ENCODE peak calls at places on chromosomes 13 and 19, in four cellular contexts. One of them, this sample, is unnamed.

GRCh38 chr13:30576528-30576927 is 41.2 kb upstream of the USPL1 start:
- DNase-seq in WTC11: no peak
- DNase-seq in Peyer's patch: no peak
- DNase-seq in MCF 10A: peak
- DNase-seq in this sample: no peak

GRCh38 chr19:9306443-9306842 is 3.2 kb downstream of the ZNF699 start:
- DNase-seq in Peyer's patch: no peak
- DNase-seq in WTC11: no peak
- DNase-seq in MCF 10A: peak
- DNase-seq in this sample: no peak

GRCh38 chr13:113918981-113919646 is 54.8 kb downstream of the C13orf46 start:
- DNase-seq in MCF 10A: no peak
- DNase-seq in Peyer's patch: no peak
- DNase-seq in WTC11: peak
- DNase-seq in this sample: no peak

GRCh38 chr13:51305558-51305957 is 33.9 kb upstream of the SERPINE3 start:
- DNase-seq in Peyer's patch: no peak
- DNase-seq in MCF 10A: peak
- DNase-seq in WTC11: no peak
- DNase-seq in this sample: no peak

GRCh38 chr13:24864579-24864978 is 100.6 kb downstream of the RNF17 start:
- DNase-seq in MCF 10A: no peak
- DNase-seq in WTC11: no peak
- DNase-seq in Peyer's patch: no peak
- DNase-seq in this sample: no peak

GRCh38 chr13:63408227-63409202 is 1992.9 kb upstream of the PCDH20 start:
- DNase-seq in WTC11: no peak
- DNase-seq in MCF 10A: no peak
- DNase-seq in Peyer's patch: no peak
- DNase-seq in this sample: no peak

GRCh38 chr19:46495789-46496099 is at the start of gene PNMA8B:
- DNase-seq in WTC11: peak
- DNase-seq in MCF 10A: no peak
- DNase-seq in Peyer's patch: peak
- DNase-seq in this sample: no peak

GRCh38 chr19:29785955-29786589 is 25.7 kb upstream of the CCNE1 start:
- DNase-seq in Peyer's patch: no peak
- DNase-seq in MCF 10A: no peak
- DNase-seq in WTC11: peak
- DNase-seq in this sample: no peak

GRCh38 chr13:59261928-59262488 is 901.7 kb downstream of the DIAPH3 start:
- DNase-seq in WTC11: no peak
- DNase-seq in MCF 10A: peak
- DNase-seq in Peyer's patch: no peak
- DNase-seq in this sample: no peak

GRCh38 chr13:40109324-40109958 is 454.0 kb downstream of the COG6 start:
- DNase-seq in Peyer's patch: no peak
- DNase-seq in WTC11: no peak
- DNase-seq in MCF 10A: peak
- DNase-seq in this sample: no peak

GRCh38 chr19:3029070-3029923 is at the start of gene TLE2:
- DNase-seq in Peyer's patch: no peak
- DNase-seq in WTC11: no peak
- DNase-seq in MCF 10A: no peak
- DNase-seq in this sample: no peak

GRCh38 chr19:1360818-1361461 is 22.8 kb upstream of the NDUFS7 start:
- DNase-seq in Peyer's patch: peak
- DNase-seq in WTC11: no peak
- DNase-seq in MCF 10A: peak
- DNase-seq in this sample: no peak

GRCh38 chr13:113973218-113974164 is at the start of gene C13orf46:
- DNase-seq in Peyer's patch: peak
- DNase-seq in MCF 10A: no peak
- DNase-seq in WTC11: peak
- DNase-seq in this sample: no peak

GRCh38 chr19:19276386-19276785 is 3.3 kb upstream of the TM6SF2 start:
- DNase-seq in WTC11: no peak
- DNase-seq in Peyer's patch: no peak
- DNase-seq in MCF 10A: no peak
- DNase-seq in this sample: no peak

GRCh38 chr19:1084024-1084868 is 10.9 kb downstream of the POLR2E start:
- DNase-seq in Peyer's patch: no peak
- DNase-seq in WTC11: no peak
- DNase-seq in MCF 10A: no peak
- DNase-seq in this sample: no peak

GRCh38 chr13:27425151-27425917 is 915 bp downstream of the GTF3A start:
- DNase-seq in MCF 10A: peak
- DNase-seq in Peyer's patch: no peak
- DNase-seq in WTC11: no peak
- DNase-seq in this sample: no peak

GRCh38 chr19:35246466-35247096 is 2.2 kb upstream of the LSR start:
- DNase-seq in WTC11: no peak
- DNase-seq in MCF 10A: no peak
- DNase-seq in Peyer's patch: peak
- DNase-seq in this sample: no peak

GRCh38 chr19:32869369-32870153 is at the start of gene SLC7A9:
- DNase-seq in WTC11: no peak
- DNase-seq in Peyer's patch: peak
- DNase-seq in MCF 10A: no peak
- DNase-seq in this sample: no peak

GRCh38 chr13:98722958-98723357 is 29.5 kb downstream of the SLC15A1 start:
- DNase-seq in Peyer's patch: no peak
- DNase-seq in MCF 10A: no peak
- DNase-seq in WTC11: no peak
- DNase-seq in this sample: no peak

GRCh38 chr19:49473868-49474544 is at the start of gene FLT3LG:
- DNase-seq in Peyer's patch: peak
- DNase-seq in MCF 10A: peak
- DNase-seq in WTC11: peak
- DNase-seq in this sample: peak

GRCh38 chr13:23384111-23384510 is 49.4 kb downstream of the SACS start:
- DNase-seq in Peyer's patch: no peak
- DNase-seq in MCF 10A: no peak
- DNase-seq in WTC11: no peak
- DNase-seq in this sample: no peak

GRCh38 chr19:49687566-49688316 is 1.7 kb upstream of the ADM5 start:
- DNase-seq in Peyer's patch: no peak
- DNase-seq in MCF 10A: no peak
- DNase-seq in WTC11: no peak
- DNase-seq in this sample: no peak

GRCh38 chr13:80055804-80056203 is 285.1 kb downstream of the SPRY2 start:
- DNase-seq in WTC11: no peak
- DNase-seq in Peyer's patch: no peak
- DNase-seq in MCF 10A: no peak
- DNase-seq in this sample: no peak

GRCh38 chr13:26923824-26924605 is 163.4 kb upstream of the GPR12 start:
- DNase-seq in WTC11: no peak
- DNase-seq in Peyer's patch: no peak
- DNase-seq in MCF 10A: peak
- DNase-seq in this sample: no peak

GRCh38 chr13:39527961-39528720 is 74.9 kb downstream of the LHFPL6 start:
- DNase-seq in MCF 10A: peak
- DNase-seq in WTC11: no peak
- DNase-seq in Peyer's patch: no peak
- DNase-seq in this sample: no peak

GRCh38 chr19:45954132-45954531 is 19.5 kb downstream of the NOVA2 start:
- DNase-seq in WTC11: peak
- DNase-seq in Peyer's patch: no peak
- DNase-seq in MCF 10A: no peak
- DNase-seq in this sample: no peak

GRCh38 chr13:114124921-114125320 is 7.5 kb downstream of the RASA3 start:
- DNase-seq in Peyer's patch: no peak
- DNase-seq in WTC11: no peak
- DNase-seq in MCF 10A: peak
- DNase-seq in this sample: no peak

GRCh38 chr13:40026741-40027140 is 371.3 kb downstream of the COG6 start:
- DNase-seq in Peyer's patch: no peak
- DNase-seq in MCF 10A: no peak
- DNase-seq in WTC11: no peak
- DNase-seq in this sample: no peak

GRCh38 chr13:110910013-110910890 is 4.6 kb downstream of the ANKRD10 start:
- DNase-seq in MCF 10A: no peak
- DNase-seq in WTC11: no peak
- DNase-seq in Peyer's patch: peak
- DNase-seq in this sample: no peak

GRCh38 chr13:112325142-112325808 is 50.9 kb upstream of the SPACA7 start:
- DNase-seq in Peyer's patch: no peak
- DNase-seq in MCF 10A: no peak
- DNase-seq in WTC11: no peak
- DNase-seq in this sample: no peak

GRCh38 chr13:109924376-109924775 is 138.0 kb upstream of the IRS2 start:
- DNase-seq in WTC11: no peak
- DNase-seq in Peyer's patch: no peak
- DNase-seq in MCF 10A: no peak
- DNase-seq in this sample: no peak

GRCh38 chr19:1471514-1472107 is 7.4 kb downstream of the C19orf25 start:
- DNase-seq in Peyer's patch: no peak
- DNase-seq in WTC11: no peak
- DNase-seq in MCF 10A: no peak
- DNase-seq in this sample: no peak

GRCh38 chr13:88823114-88823513 is 1151.9 kb downstream of the SLITRK5 start:
- DNase-seq in Peyer's patch: no peak
- DNase-seq in WTC11: no peak
- DNase-seq in MCF 10A: no peak
- DNase-seq in this sample: no peak

GRCh38 chr13:88817560-88817959 is 1146.4 kb downstream of the SLITRK5 start:
- DNase-seq in Peyer's patch: no peak
- DNase-seq in WTC11: no peak
- DNase-seq in MCF 10A: no peak
- DNase-seq in this sample: no peak
- TF ChIP-seq CTCF in Peyer's patch: no peak
- TF ChIP-seq CTCF in WTC11: no peak
- TF ChIP-seq CTCF in MCF 10A: no peak
- TF ChIP-seq CTCF in this sample: no peak

DNA sequence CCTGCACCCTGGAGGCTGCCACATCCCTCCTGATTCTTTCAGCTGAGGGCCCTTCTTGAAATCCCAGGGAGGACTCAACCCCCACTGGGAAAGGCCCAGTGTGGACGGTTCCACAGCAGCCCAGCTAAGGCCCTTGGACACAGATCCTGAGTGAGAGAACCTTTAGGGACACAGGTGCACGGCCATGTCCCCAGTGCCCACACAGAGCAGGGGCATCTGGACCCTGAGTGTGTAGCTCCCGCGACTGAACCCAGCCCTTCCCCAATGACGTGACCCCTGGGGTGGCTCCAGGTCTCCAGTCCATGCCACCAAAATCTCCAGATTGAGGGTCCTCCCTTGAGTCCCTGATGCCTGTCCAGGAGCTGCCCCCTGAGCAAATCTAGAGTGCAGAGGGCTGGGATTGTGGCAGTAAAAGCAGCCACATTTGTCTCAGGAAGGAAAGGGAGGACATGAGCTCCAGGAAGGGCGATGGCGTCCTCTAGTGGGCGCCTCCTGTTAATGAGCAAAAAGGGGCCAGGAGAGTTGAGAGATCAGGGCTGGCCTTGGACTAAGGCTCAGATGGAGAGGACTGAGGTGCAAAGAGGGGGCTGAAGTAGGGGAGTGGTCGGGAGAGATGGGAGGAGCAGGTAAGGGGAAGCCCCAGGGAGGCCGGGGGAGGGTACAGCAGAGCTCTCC is 6.9 kb upstream of the CEACAM5 start:
- DNase-seq in WTC11: peak
- DNase-seq in MCF 10A: peak
- DNase-seq in Peyer's patch: peak
- DNase-seq in this sample: no peak
- TF ChIP-seq CTCF in WTC11: peak
- TF ChIP-seq CTCF in MCF 10A: no peak
- TF ChIP-seq CTCF in Peyer's patch: peak
- TF ChIP-seq CTCF in this sample: no peak

DNA sequence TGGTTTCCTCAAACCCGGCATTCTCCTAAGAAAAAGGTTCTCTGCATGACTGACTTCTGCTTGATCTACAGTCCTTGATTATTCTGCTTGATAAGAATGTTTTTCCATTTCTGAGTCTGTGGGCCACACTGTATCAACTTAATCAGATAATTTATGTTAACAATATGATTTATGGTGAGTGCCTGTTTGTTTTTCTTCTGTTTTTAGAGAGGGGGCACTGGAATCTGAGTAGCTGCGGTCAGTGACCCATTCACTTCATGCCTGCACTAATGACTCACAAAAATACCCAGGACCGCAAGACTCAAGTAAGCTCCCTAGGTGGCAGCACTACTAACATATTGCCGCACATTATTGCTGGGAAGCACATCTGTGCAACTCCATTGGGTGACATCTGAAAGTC is 542.3 kb upstream of the ATXN8OS start:
- DNase-seq in Peyer's patch: no peak
- DNase-seq in WTC11: peak
- DNase-seq in MCF 10A: peak
- DNase-seq in this sample: no peak
- TF ChIP-seq CTCF in Peyer's patch: no peak
- TF ChIP-seq CTCF in WTC11: peak
- TF ChIP-seq CTCF in MCF 10A: peak
- TF ChIP-seq CTCF in this sample: no peak

GRCh38 chr13:28657784-28658538 is 969 bp upstream of the POMP start:
- DNase-seq in MCF 10A: no peak
- DNase-seq in WTC11: no peak
- DNase-seq in Peyer's patch: no peak
- DNase-seq in this sample: no peak

GRCh38 chr13:28659611-28659970 is 661 bp downstream of the POMP start:
- DNase-seq in Peyer's patch: no peak
- DNase-seq in WTC11: no peak
- DNase-seq in MCF 10A: peak
- DNase-seq in this sample: no peak

GRCh38 chr13:28658539-28658795 is 463 bp upstream of the POMP start:
- DNase-seq in Peyer's patch: no peak
- DNase-seq in MCF 10A: no peak
- DNase-seq in WTC11: no peak
- DNase-seq in this sample: no peak

GRCh38 chr13:28655566-28655965 is 3.4 kb upstream of the POMP start:
- DNase-seq in WTC11: no peak
- DNase-seq in Peyer's patch: no peak
- DNase-seq in MCF 10A: peak
- DNase-seq in this sample: no peak

GRCh38 chr13:28658796-28659610 is at the start of gene POMP:
- DNase-seq in MCF 10A: peak
- DNase-seq in WTC11: peak
- DNase-seq in Peyer's patch: peak
- DNase-seq in this sample: peak
- TF ChIP-seq CTCF in MCF 10A: no peak
- TF ChIP-seq CTCF in WTC11: no peak
- TF ChIP-seq CTCF in Peyer's patch: no peak
- TF ChIP-seq CTCF in this sample: no peak